ENCODE peak calls at places on chromosomes 2 and 18, in nine cellular contexts. One of them, this sample, is unnamed.

GRCh38 chr2:54570925-54571694 is 115.0 kb downstream of the SPTBN1 start:
- DNase-seq in AG04450: peak; percentile 67
- DNase-seq in stimulated activated CD4-positive, alpha-beta T cell treated with anti-CD3 and anti-CD28 coated beads, Interleukin-2, amount 100 ng/mL, for 48 hours: peak; percentile 69
- DNase-seq in D341Med: no peak
- DNase-seq in upper lobe of left lung: no peak
- DNase-seq in naive thymus-derived CD4-positive, alpha-beta T cell: no peak
- DNase-seq in HFFc6: peak; percentile 48
- DNase-seq in 8988T: no peak
- DNase-seq in NCI-H524: no peak
- DNase-seq in this sample: no peak

GRCh38 chr2:31107588-31108300 is 30.5 kb downstream of the GALNT14 start:
- DNase-seq in naive thymus-derived CD4-positive, alpha-beta T cell: no peak
- DNase-seq in NCI-H524: peak; percentile 45
- DNase-seq in 8988T: no peak
- DNase-seq in upper lobe of left lung: no peak
- DNase-seq in D341Med: no peak
- DNase-seq in AG04450: no peak
- DNase-seq in stimulated activated CD4-positive, alpha-beta T cell treated with anti-CD3 and anti-CD28 coated beads, Interleukin-2, amount 100 ng/mL, for 48 hours: no peak
- DNase-seq in HFFc6: no peak
- DNase-seq in this sample: no peak

GRCh38 chr18:7116832-7117389 is 686 bp downstream of the LAMA1 start:
- DNase-seq in AG04450: no peak
- DNase-seq in HFFc6: no peak
- DNase-seq in NCI-H524: peak; percentile 39
- DNase-seq in naive thymus-derived CD4-positive, alpha-beta T cell: no peak
- DNase-seq in D341Med: peak; percentile 71
- DNase-seq in stimulated activated CD4-positive, alpha-beta T cell treated with anti-CD3 and anti-CD28 coated beads, Interleukin-2, amount 100 ng/mL, for 48 hours: no peak
- DNase-seq in upper lobe of left lung: peak; percentile 83
- DNase-seq in 8988T: no peak
- DNase-seq in this sample: no peak

GRCh38 chr2:85699325-85699724 is 5.2 kb downstream of the GNLY start:
- DNase-seq in D341Med: no peak
- DNase-seq in HFFc6: no peak
- DNase-seq in naive thymus-derived CD4-positive, alpha-beta T cell: no peak
- DNase-seq in upper lobe of left lung: no peak
- DNase-seq in stimulated activated CD4-positive, alpha-beta T cell treated with anti-CD3 and anti-CD28 coated beads, Interleukin-2, amount 100 ng/mL, for 48 hours: no peak
- DNase-seq in NCI-H524: no peak
- DNase-seq in 8988T: no peak
- DNase-seq in AG04450: no peak
- DNase-seq in this sample: no peak

GRCh38 chr2:17309186-17309585 is 209.1 kb downstream of the RAD51AP2 start:
- DNase-seq in AG04450: no peak
- DNase-seq in naive thymus-derived CD4-positive, alpha-beta T cell: no peak
- DNase-seq in upper lobe of left lung: no peak
- DNase-seq in stimulated activated CD4-positive, alpha-beta T cell treated with anti-CD3 and anti-CD28 coated beads, Interleukin-2, amount 100 ng/mL, for 48 hours: no peak
- DNase-seq in D341Med: no peak
- DNase-seq in HFFc6: no peak
- DNase-seq in NCI-H524: no peak
- DNase-seq in 8988T: no peak
- DNase-seq in this sample: no peak

GRCh38 chr2:109128048-109128465 is 948 bp upstream of the SH3RF3 start:
- DNase-seq in NCI-H524: peak; percentile 77
- DNase-seq in D341Med: peak; percentile 92
- DNase-seq in AG04450: peak; percentile 80
- DNase-seq in stimulated activated CD4-positive, alpha-beta T cell treated with anti-CD3 and anti-CD28 coated beads, Interleukin-2, amount 100 ng/mL, for 48 hours: peak; percentile 56
- DNase-seq in naive thymus-derived CD4-positive, alpha-beta T cell: peak; percentile 49
- DNase-seq in upper lobe of left lung: peak; percentile 95
- DNase-seq in 8988T: peak; percentile 97
- DNase-seq in HFFc6: peak; percentile 69
- DNase-seq in this sample: peak; percentile 96

GRCh38 chr2:72147303-72147970 is at the start of gene CYP26B1:
- DNase-seq in AG04450: no peak
- DNase-seq in NCI-H524: peak; percentile 36
- DNase-seq in HFFc6: no peak
- DNase-seq in upper lobe of left lung: peak; percentile 86
- DNase-seq in D341Med: peak; percentile 60
- DNase-seq in stimulated activated CD4-positive, alpha-beta T cell treated with anti-CD3 and anti-CD28 coated beads, Interleukin-2, amount 100 ng/mL, for 48 hours: no peak
- DNase-seq in 8988T: no peak
- DNase-seq in naive thymus-derived CD4-positive, alpha-beta T cell: no peak
- DNase-seq in this sample: peak; percentile 85

GRCh38 chr2:60366178-60366577 is 187.3 kb downstream of the BCL11A start:
- DNase-seq in HFFc6: no peak
- DNase-seq in upper lobe of left lung: no peak
- DNase-seq in naive thymus-derived CD4-positive, alpha-beta T cell: no peak
- DNase-seq in NCI-H524: peak; percentile 80
- DNase-seq in AG04450: no peak
- DNase-seq in 8988T: no peak
- DNase-seq in stimulated activated CD4-positive, alpha-beta T cell treated with anti-CD3 and anti-CD28 coated beads, Interleukin-2, amount 100 ng/mL, for 48 hours: no peak
- DNase-seq in D341Med: no peak
- DNase-seq in this sample: no peak

GRCh38 chr2:61177727-61178549 is 15.9 kb downstream of the C2orf74 start:
- DNase-seq in NCI-H524: peak; percentile 27
- DNase-seq in naive thymus-derived CD4-positive, alpha-beta T cell: peak; percentile 20
- DNase-seq in D341Med: no peak
- DNase-seq in AG04450: no peak
- DNase-seq in stimulated activated CD4-positive, alpha-beta T cell treated with anti-CD3 and anti-CD28 coated beads, Interleukin-2, amount 100 ng/mL, for 48 hours: peak; percentile 22
- DNase-seq in upper lobe of left lung: peak; percentile 89
- DNase-seq in 8988T: no peak
- DNase-seq in HFFc6: no peak
- DNase-seq in this sample: no peak

GRCh38 chr2:86026744-86027065 is 79.0 kb downstream of the POLR1A start:
- DNase-seq in 8988T: no peak
- DNase-seq in naive thymus-derived CD4-positive, alpha-beta T cell: no peak
- DNase-seq in D341Med: no peak
- DNase-seq in AG04450: no peak
- DNase-seq in NCI-H524: no peak
- DNase-seq in HFFc6: no peak
- DNase-seq in stimulated activated CD4-positive, alpha-beta T cell treated with anti-CD3 and anti-CD28 coated beads, Interleukin-2, amount 100 ng/mL, for 48 hours: no peak
- DNase-seq in upper lobe of left lung: no peak
- DNase-seq in this sample: no peak

GRCh38 chr18:31546476-31546875 is 45.2 kb upstream of the TTR start:
- DNase-seq in D341Med: no peak
- DNase-seq in upper lobe of left lung: no peak
- DNase-seq in stimulated activated CD4-positive, alpha-beta T cell treated with anti-CD3 and anti-CD28 coated beads, Interleukin-2, amount 100 ng/mL, for 48 hours: no peak
- DNase-seq in AG04450: no peak
- DNase-seq in HFFc6: no peak
- DNase-seq in NCI-H524: no peak
- DNase-seq in 8988T: no peak
- DNase-seq in naive thymus-derived CD4-positive, alpha-beta T cell: no peak
- DNase-seq in this sample: no peak

GRCh38 chr18:2963048-2963447 is 49.9 kb downstream of the LPIN2 start:
- DNase-seq in 8988T: no peak
- DNase-seq in upper lobe of left lung: no peak
- DNase-seq in D341Med: no peak
- DNase-seq in stimulated activated CD4-positive, alpha-beta T cell treated with anti-CD3 and anti-CD28 coated beads, Interleukin-2, amount 100 ng/mL, for 48 hours: no peak
- DNase-seq in NCI-H524: no peak
- DNase-seq in naive thymus-derived CD4-positive, alpha-beta T cell: no peak
- DNase-seq in HFFc6: no peak
- DNase-seq in AG04450: no peak
- DNase-seq in this sample: no peak

GRCh38 chr2:167438206-167438605 is 549.9 kb downstream of the XIRP2 start:
- DNase-seq in 8988T: no peak
- DNase-seq in NCI-H524: no peak
- DNase-seq in naive thymus-derived CD4-positive, alpha-beta T cell: no peak
- DNase-seq in upper lobe of left lung: no peak
- DNase-seq in D341Med: no peak
- DNase-seq in HFFc6: no peak
- DNase-seq in AG04450: peak; percentile 10
- DNase-seq in stimulated activated CD4-positive, alpha-beta T cell treated with anti-CD3 and anti-CD28 coated beads, Interleukin-2, amount 100 ng/mL, for 48 hours: no peak
- DNase-seq in this sample: peak; percentile 10

GRCh38 chr2:121257476-121257831 is 27.5 kb downstream of the TFCP2L1 start:
- DNase-seq in HFFc6: no peak
- DNase-seq in upper lobe of left lung: no peak
- DNase-seq in NCI-H524: no peak
- DNase-seq in 8988T: no peak
- DNase-seq in D341Med: no peak
- DNase-seq in AG04450: no peak
- DNase-seq in stimulated activated CD4-positive, alpha-beta T cell treated with anti-CD3 and anti-CD28 coated beads, Interleukin-2, amount 100 ng/mL, for 48 hours: no peak
- DNase-seq in naive thymus-derived CD4-positive, alpha-beta T cell: no peak
- DNase-seq in this sample: no peak

This sample was measured in HuH-7.5.